ENCODE peak calls at places on chromosomes 13 and 19, in nine cellular contexts. Q, Z, X, L, Y, V, F, M and D are unnamed samples.

GRCh38 chr13:27909378-27909777 is 10.4 kb upstream of the PDX1 start:
- DNase-seq in Q (no peak), Z (no peak), X (no peak), L (no peak), Y (no peak), V (no peak), F (no peak), M (no peak), D (no peak)

GRCh38 chr13:85512421-85512820 is 286.8 kb downstream of the SLITRK6 start:
- DNase-seq in Q (no peak), Z (no peak), X (no peak), L (no peak), Y (no peak), V (no peak), F (no peak), M (no peak), D (no peak)

GRCh38 chr13:50796463-50796862 is 47.0 kb downstream of the DLEU7 start:
- DNase-seq in Q (no peak), Z (no peak), X (no peak), L (no peak), Y (no peak), V (no peak), F (no peak), M (no peak), D (no peak)

GRCh38 chr13:112965103-112965502 is 3.9 kb upstream of the MCF2L start:
- DNase-seq in Q (no peak), Z (no peak), X (no peak), L (no peak), Y (no peak), V (no peak), F (no peak), M (no peak), D (no peak)

GRCh38 chr19:21947775-21948174 is 63.0 kb downstream of the ZNF208 start:
- DNase-seq in Q (no peak), Z (peak), X (peak), L (no peak), Y (no peak), V (no peak), F (no peak), M (no peak), D (peak)

GRCh38 chr13:50448535-50448981 is 394.9 kb downstream of the DLEU7 start:
- DNase-seq in Q (no peak), Z (no peak), X (peak), L (no peak), Y (no peak), V (no peak), F (no peak), M (no peak), D (no peak)

GRCh38 chr19:15264061-15264932 is 32.0 kb upstream of the EPHX3 start:
- DNase-seq in Q (peak), Z (peak), X (peak), L (peak), Y (peak), V (peak), F (peak), M (peak), D (peak)

GRCh38 chr13:108176685-108177274 is 38.6 kb downstream of the LIG4 start:
- DNase-seq in Q (peak), Z (peak), X (peak), L (peak), Y (peak), V (peak), F (no peak), M (peak), D (peak)

GRCh38 chr13:46614582-46614981 is 61.6 kb downstream of the LRCH1 start:
- DNase-seq in Q (no peak), Z (no peak), X (peak), L (no peak), Y (no peak), V (no peak), F (no peak), M (no peak), D (no peak)

GRCh38 chr19:10155834-10156233 is 36.1 kb upstream of the EIF3G start:
- DNase-seq in Q (no peak), Z (no peak), X (peak), L (no peak), Y (no peak), V (no peak), F (no peak), M (no peak), D (no peak)

GRCh38 chr13:98143601-98144500 is 957 bp downstream of the FARP1 start:
- DNase-seq in Q (no peak), Z (no peak), X (peak), L (peak), Y (no peak), V (no peak), F (peak), M (no peak), D (peak)

GRCh38 chr19:7552781-7553180 is 17.3 kb downstream of the PNPLA6 start:
- DNase-seq in Q (no peak), Z (no peak), X (no peak), L (no peak), Y (no peak), V (no peak), F (no peak), M (no peak), D (no peak)

GRCh38 chr13:111399776-111400505 is 79.5 kb downstream of the TEX29 start:
- DNase-seq in Q (no peak), Z (no peak), X (no peak), L (no peak), Y (no peak), V (no peak), F (no peak), M (no peak), D (no peak)